ENCODE peak calls at places on chromosomes 6 and 20, in seven cellular contexts. One of them, this sample, is unnamed.

GRCh38 chr20:38616457-38616856 is 14.8 kb downstream of the ARHGAP40 start:
- DNase-seq in AG08396: no peak
- DNase-seq in SJSA1: no peak
- DNase-seq in RWPE1: no peak
- DNase-seq in GF-D8: no peak
- DNase-seq in NCI-H82: no peak
- DNase-seq in GM12865: no peak
- DNase-seq in this sample: no peak

GRCh38 chr6:18595774-18596528 is 208.8 kb downstream of the RNF144B start:
- DNase-seq in AG08396: peak; percentile 68
- DNase-seq in SJSA1: peak; percentile 62
- DNase-seq in RWPE1: peak; percentile 51
- DNase-seq in GF-D8: no peak
- DNase-seq in NCI-H82: peak; percentile 88
- DNase-seq in GM12865: peak; percentile 65
- DNase-seq in this sample: peak; percentile 76

GRCh38 chr6:39657355-39657754 is 67.9 kb downstream of the KIF6 start:
- DNase-seq in AG08396: no peak
- DNase-seq in SJSA1: no peak
- DNase-seq in RWPE1: no peak
- DNase-seq in GF-D8: no peak
- DNase-seq in NCI-H82: no peak
- DNase-seq in GM12865: no peak
- DNase-seq in this sample: no peak

GRCh38 chr6:80363501-80363900 is 257.0 kb downstream of the BCKDHB start:
- DNase-seq in AG08396: no peak
- DNase-seq in SJSA1: no peak
- DNase-seq in RWPE1: no peak
- DNase-seq in GF-D8: no peak
- DNase-seq in NCI-H82: no peak
- DNase-seq in GM12865: no peak
- DNase-seq in this sample: no peak

GRCh38 chr6:73180718-73181619 is 44.3 kb downstream of the KHDC1L start:
- DNase-seq in AG08396: peak; percentile 62
- DNase-seq in SJSA1: peak; percentile 46
- DNase-seq in RWPE1: peak; percentile 62
- DNase-seq in GF-D8: peak; percentile 42
- DNase-seq in NCI-H82: peak; percentile 79
- DNase-seq in GM12865: peak; percentile 81
- DNase-seq in this sample: peak; percentile 77

GRCh38 chr20:41309817-41310216 is 7.7 kb downstream of the ZHX3 start:
- DNase-seq in AG08396: peak; percentile 59
- DNase-seq in SJSA1: no peak
- DNase-seq in RWPE1: peak; percentile 67
- DNase-seq in GF-D8: no peak
- DNase-seq in NCI-H82: no peak
- DNase-seq in GM12865: no peak
- DNase-seq in this sample: no peak

GRCh38 chr6:25027221-25027916 is 91.6 kb upstream of the RIPOR2 start:
- DNase-seq in AG08396: no peak
- DNase-seq in SJSA1: no peak
- DNase-seq in RWPE1: no peak
- DNase-seq in GF-D8: no peak
- DNase-seq in NCI-H82: no peak
- DNase-seq in GM12865: peak; percentile 86
- DNase-seq in this sample: peak; percentile 93

GRCh38 chr6:113306552-113307145 is 550.5 kb upstream of the MARCKS start:
- DNase-seq in AG08396: no peak
- DNase-seq in SJSA1: peak; percentile 9
- DNase-seq in RWPE1: peak; percentile 23
- DNase-seq in GF-D8: no peak
- DNase-seq in NCI-H82: peak; percentile 78
- DNase-seq in GM12865: peak; percentile 83
- DNase-seq in this sample: peak; percentile 29